ENCODE peak calls at places on chromosome 2, in eight cellular contexts. One of them, this sample, is unnamed.

GRCh38 chr2:23404426-23404825 is 19.4 kb downstream of the KLHL29 start:
- DNase-seq in suprapubic skin: no peak
- DNase-seq in Peyer's patch: no peak
- DNase-seq in esophagus squamous epithelium: no peak
- DNase-seq in ovary: peak
- DNase-seq in A549: peak
- DNase-seq in breast epithelium: no peak
- DNase-seq in tibial nerve: no peak
- DNase-seq in this sample: no peak

GRCh38 chr2:222448806-222449205 is 24.5 kb downstream of the SGPP2 start:
- DNase-seq in suprapubic skin: no peak
- DNase-seq in Peyer's patch: no peak
- DNase-seq in esophagus squamous epithelium: no peak
- DNase-seq in ovary: peak
- DNase-seq in A549: no peak
- DNase-seq in breast epithelium: no peak
- DNase-seq in tibial nerve: no peak
- DNase-seq in this sample: no peak

GRCh38 chr2:2582998-2583545 is 252.0 kb upstream of the MYT1L start:
- DNase-seq in suprapubic skin: no peak
- DNase-seq in Peyer's patch: no peak
- DNase-seq in esophagus squamous epithelium: no peak
- DNase-seq in ovary: no peak
- DNase-seq in A549: no peak
- DNase-seq in breast epithelium: no peak
- DNase-seq in tibial nerve: no peak
- DNase-seq in this sample: peak

GRCh38 chr2:121974919-121975654 is 219.6 kb downstream of the TSN start:
- DNase-seq in suprapubic skin: peak
- DNase-seq in Peyer's patch: no peak
- DNase-seq in esophagus squamous epithelium: no peak
- DNase-seq in ovary: peak
- DNase-seq in A549: peak
- DNase-seq in breast epithelium: no peak
- DNase-seq in tibial nerve: peak
- DNase-seq in this sample: no peak

GRCh38 chr2:169732583-169733358 is 861 bp upstream of the KLHL23 start:
- DNase-seq in suprapubic skin: no peak
- DNase-seq in Peyer's patch: no peak
- DNase-seq in esophagus squamous epithelium: no peak
- DNase-seq in ovary: no peak
- DNase-seq in A549: no peak
- DNase-seq in breast epithelium: no peak
- DNase-seq in tibial nerve: no peak
- DNase-seq in this sample: no peak

GRCh38 chr2:114714316-114714715 is 271.9 kb downstream of the DPP10 start:
- DNase-seq in suprapubic skin: no peak
- DNase-seq in Peyer's patch: no peak
- DNase-seq in esophagus squamous epithelium: no peak
- DNase-seq in ovary: no peak
- DNase-seq in A549: no peak
- DNase-seq in breast epithelium: no peak
- DNase-seq in tibial nerve: no peak
- DNase-seq in this sample: no peak

GRCh38 chr2:237791977-237792727 is 6.4 kb upstream of the RBM44 start:
- DNase-seq in suprapubic skin: no peak
- DNase-seq in Peyer's patch: no peak
- DNase-seq in esophagus squamous epithelium: no peak
- DNase-seq in ovary: no peak
- DNase-seq in A549: no peak
- DNase-seq in breast epithelium: no peak
- DNase-seq in tibial nerve: no peak
- DNase-seq in this sample: no peak

GRCh38 chr2:152441961-152442360 is 107.0 kb downstream of the FMNL2 start:
- DNase-seq in suprapubic skin: no peak
- DNase-seq in Peyer's patch: no peak
- DNase-seq in esophagus squamous epithelium: no peak
- DNase-seq in ovary: no peak
- DNase-seq in A549: no peak
- DNase-seq in breast epithelium: no peak
- DNase-seq in tibial nerve: no peak
- DNase-seq in this sample: no peak

GRCh38 chr2:241745276-241745675 is 10.8 kb downstream of the D2HGDH start:
- DNase-seq in suprapubic skin: no peak
- DNase-seq in Peyer's patch: no peak
- DNase-seq in esophagus squamous epithelium: no peak
- DNase-seq in ovary: no peak
- DNase-seq in A549: no peak
- DNase-seq in breast epithelium: no peak
- DNase-seq in tibial nerve: no peak
- DNase-seq in this sample: no peak

GRCh38 chr2:97851172-97851571 is 137.8 kb downstream of the ZAP70 start:
- DNase-seq in suprapubic skin: no peak
- DNase-seq in Peyer's patch: no peak
- DNase-seq in esophagus squamous epithelium: no peak
- DNase-seq in ovary: no peak
- DNase-seq in A549: no peak
- DNase-seq in breast epithelium: no peak
- DNase-seq in tibial nerve: no peak
- DNase-seq in this sample: no peak

GRCh38 chr2:173590278-173590811 is 235.7 kb downstream of the CDCA7 start:
- DNase-seq in suprapubic skin: peak
- DNase-seq in Peyer's patch: no peak
- DNase-seq in esophagus squamous epithelium: no peak
- DNase-seq in ovary: no peak
- DNase-seq in A549: peak
- DNase-seq in breast epithelium: no peak
- DNase-seq in tibial nerve: peak
- DNase-seq in this sample: peak

GRCh38 chr2:6780765-6781274 is 84.9 kb downstream of the CMPK2 start:
- DNase-seq in suprapubic skin: no peak
- DNase-seq in Peyer's patch: no peak
- DNase-seq in esophagus squamous epithelium: no peak
- DNase-seq in ovary: peak
- DNase-seq in A549: no peak
- DNase-seq in breast epithelium: no peak
- DNase-seq in tibial nerve: peak
- DNase-seq in this sample: peak

GRCh38 chr2:234919711-234920110 is 32.1 kb upstream of the SH3BP4 start:
- DNase-seq in suprapubic skin: no peak
- DNase-seq in Peyer's patch: no peak
- DNase-seq in esophagus squamous epithelium: no peak
- DNase-seq in ovary: no peak
- DNase-seq in A549: no peak
- DNase-seq in breast epithelium: no peak
- DNase-seq in tibial nerve: no peak
- DNase-seq in this sample: no peak

GRCh38 chr2:37809525-37809924 is 115.6 kb upstream of the RMDN2 start:
- DNase-seq in suprapubic skin: no peak
- DNase-seq in Peyer's patch: no peak
- DNase-seq in esophagus squamous epithelium: no peak
- DNase-seq in ovary: peak
- DNase-seq in A549: no peak
- DNase-seq in breast epithelium: no peak
- DNase-seq in tibial nerve: peak
- DNase-seq in this sample: no peak

GRCh38 chr2:232236200-232236599 is 142.4 kb upstream of the ALPP start:
- DNase-seq in suprapubic skin: no peak
- DNase-seq in Peyer's patch: no peak
- DNase-seq in esophagus squamous epithelium: no peak
- DNase-seq in ovary: no peak
- DNase-seq in A549: no peak
- DNase-seq in breast epithelium: no peak
- DNase-seq in tibial nerve: no peak
- DNase-seq in this sample: no peak

GRCh38 chr2:12317853-12318426 is 398.8 kb upstream of the TRIB2 start:
- DNase-seq in suprapubic skin: no peak
- DNase-seq in Peyer's patch: no peak
- DNase-seq in esophagus squamous epithelium: no peak
- DNase-seq in ovary: peak
- DNase-seq in A549: no peak
- DNase-seq in breast epithelium: no peak
- DNase-seq in tibial nerve: no peak
- DNase-seq in this sample: no peak

GRCh38 chr2:135916232-135916631 is 40.0 kb upstream of the MCM6 start:
- DNase-seq in suprapubic skin: no peak
- DNase-seq in Peyer's patch: no peak
- DNase-seq in esophagus squamous epithelium: no peak
- DNase-seq in ovary: no peak
- DNase-seq in A549: peak
- DNase-seq in breast epithelium: no peak
- DNase-seq in tibial nerve: peak
- DNase-seq in this sample: no peak

GRCh38 chr2:165758276-165758675 is 35.8 kb downstream of the GALNT3 start:
- DNase-seq in suprapubic skin: no peak
- DNase-seq in Peyer's patch: no peak
- DNase-seq in esophagus squamous epithelium: no peak
- DNase-seq in ovary: no peak
- DNase-seq in A549: no peak
- DNase-seq in breast epithelium: no peak
- DNase-seq in tibial nerve: no peak
- DNase-seq in this sample: no peak

GRCh38 chr2:43219383-43220228 is 6.8 kb downstream of the ZFP36L2 start:
- DNase-seq in suprapubic skin: peak
- DNase-seq in Peyer's patch: peak
- DNase-seq in esophagus squamous epithelium: peak
- DNase-seq in ovary: peak
- DNase-seq in A549: peak
- DNase-seq in breast epithelium: peak
- DNase-seq in tibial nerve: peak
- DNase-seq in this sample: peak
- TF ChIP-seq POLR2A in suprapubic skin: peak
- TF ChIP-seq POLR2A in Peyer's patch: peak
- TF ChIP-seq POLR2A in esophagus squamous epithelium: no peak
- TF ChIP-seq POLR2A in ovary: peak
- TF ChIP-seq POLR2A in A549: peak
- TF ChIP-seq POLR2A in breast epithelium: no peak
- TF ChIP-seq POLR2A in tibial nerve: no peak
- TF ChIP-seq POLR2A in this sample: no peak

DNA sequence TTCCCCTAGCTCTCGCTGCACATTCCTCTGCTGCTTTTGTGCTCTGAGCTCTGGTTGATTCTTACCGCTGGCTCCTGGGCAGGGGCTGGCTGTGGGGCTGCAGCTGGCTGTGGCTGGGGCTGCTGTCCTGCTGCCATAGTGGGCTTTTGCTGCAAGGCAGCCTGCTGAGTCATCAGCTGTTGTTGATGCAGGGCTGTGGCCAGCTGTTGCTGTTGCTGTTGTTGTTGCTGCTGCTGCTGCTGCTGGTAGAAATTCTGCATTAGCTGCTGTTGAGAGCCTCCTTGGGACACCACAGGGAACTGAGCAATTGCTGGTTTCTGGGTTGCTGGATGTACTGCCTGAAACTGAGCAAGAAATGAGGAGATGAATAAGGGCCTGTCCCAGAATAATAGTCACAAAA is 77.2 kb upstream of the NFU1 start:
- DNase-seq in suprapubic skin: no peak
- DNase-seq in Peyer's patch: no peak
- DNase-seq in esophagus squamous epithelium: no peak
- DNase-seq in ovary: peak
- DNase-seq in A549: no peak
- DNase-seq in breast epithelium: no peak
- DNase-seq in tibial nerve: no peak
- DNase-seq in this sample: no peak
- TF ChIP-seq CTCF in suprapubic skin: no peak
- TF ChIP-seq CTCF in Peyer's patch: no peak
- TF ChIP-seq CTCF in esophagus squamous epithelium: no peak
- TF ChIP-seq CTCF in ovary: no peak
- TF ChIP-seq CTCF in A549: no peak
- TF ChIP-seq CTCF in breast epithelium: no peak
- TF ChIP-seq CTCF in tibial nerve: no peak
- TF ChIP-seq CTCF in this sample: no peak

GRCh38 chr2:28752608-28752984 is 966 bp downstream of the PPP1CB start:
- DNase-seq in suprapubic skin: no peak
- DNase-seq in Peyer's patch: no peak
- DNase-seq in esophagus squamous epithelium: no peak
- DNase-seq in ovary: no peak
- DNase-seq in A549: no peak
- DNase-seq in breast epithelium: no peak
- DNase-seq in tibial nerve: no peak
- DNase-seq in this sample: no peak

GRCh38 chr2:28754321-28754720 is 2.7 kb downstream of the PPP1CB start:
- DNase-seq in suprapubic skin: no peak
- DNase-seq in Peyer's patch: no peak
- DNase-seq in esophagus squamous epithelium: no peak
- DNase-seq in ovary: no peak
- DNase-seq in A549: no peak
- DNase-seq in breast epithelium: no peak
- DNase-seq in tibial nerve: no peak
- DNase-seq in this sample: no peak

GRCh38 chr2:28751102-28751955 is at the start of gene PPP1CB:
- DNase-seq in suprapubic skin: peak
- DNase-seq in Peyer's patch: peak
- DNase-seq in esophagus squamous epithelium: peak
- DNase-seq in ovary: peak
- DNase-seq in A549: peak
- DNase-seq in breast epithelium: peak
- DNase-seq in tibial nerve: peak
- DNase-seq in this sample: peak

GRCh38 chr2:28751956-28752607 is 452 bp downstream of the PPP1CB start:
- DNase-seq in suprapubic skin: no peak
- DNase-seq in Peyer's patch: no peak
- DNase-seq in esophagus squamous epithelium: peak
- DNase-seq in ovary: peak
- DNase-seq in A549: no peak
- DNase-seq in breast epithelium: no peak
- DNase-seq in tibial nerve: no peak
- DNase-seq in this sample: no peak

DNA sequence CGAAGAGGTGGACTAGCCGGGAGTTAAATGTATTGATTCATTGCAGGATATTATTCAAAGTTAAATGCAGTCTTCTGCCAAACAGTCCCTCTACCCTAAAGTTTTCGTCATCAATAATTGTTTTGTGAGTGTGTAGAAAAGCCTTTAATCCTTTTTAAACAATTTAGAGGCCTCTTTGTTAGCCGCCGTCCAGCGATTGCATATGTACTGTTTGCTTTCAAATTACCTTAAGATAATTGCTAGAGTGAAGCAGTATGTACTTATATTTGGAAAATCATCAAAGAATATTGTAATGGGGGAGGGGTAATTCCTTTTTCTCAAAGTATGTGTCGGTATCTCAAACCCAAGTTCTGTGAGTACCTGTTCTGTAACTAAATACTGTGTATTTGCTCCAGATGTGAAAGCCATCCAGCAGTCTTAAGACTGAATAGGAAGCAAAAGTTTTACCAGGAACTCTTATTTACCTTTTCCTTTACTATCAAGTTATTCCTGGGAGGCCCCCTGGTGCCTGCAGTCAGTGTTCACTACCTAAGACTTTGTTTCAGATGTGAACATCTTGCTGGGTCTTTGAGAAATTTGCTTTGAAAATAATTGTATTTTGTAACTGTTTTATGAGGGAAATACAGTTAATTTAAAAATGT is 1.5 kb downstream of the PPP1CB start:
- DNase-seq in suprapubic skin: no peak
- DNase-seq in Peyer's patch: peak
- DNase-seq in esophagus squamous epithelium: no peak
- DNase-seq in ovary: peak
- DNase-seq in A549: peak
- DNase-seq in breast epithelium: peak
- DNase-seq in tibial nerve: peak
- DNase-seq in this sample: peak
- TF ChIP-seq POLR2A in suprapubic skin: no peak
- TF ChIP-seq POLR2A in Peyer's patch: peak
- TF ChIP-seq POLR2A in esophagus squamous epithelium: no peak
- TF ChIP-seq POLR2A in ovary: peak
- TF ChIP-seq POLR2A in A549: no peak
- TF ChIP-seq POLR2A in breast epithelium: no peak
- TF ChIP-seq POLR2A in tibial nerve: no peak
- TF ChIP-seq POLR2A in this sample: no peak

GRCh38 chr2:55175254-55176093 is 56.6 kb downstream of the CLHC1 start:
- DNase-seq in suprapubic skin: no peak
- DNase-seq in Peyer's patch: no peak
- DNase-seq in esophagus squamous epithelium: no peak
- DNase-seq in ovary: no peak
- DNase-seq in A549: peak
- DNase-seq in breast epithelium: no peak
- DNase-seq in tibial nerve: no peak
- DNase-seq in this sample: no peak
- TF ChIP-seq CTCF in suprapubic skin: peak
- TF ChIP-seq CTCF in Peyer's patch: no peak
- TF ChIP-seq CTCF in esophagus squamous epithelium: peak
- TF ChIP-seq CTCF in ovary: peak
- TF ChIP-seq CTCF in A549: peak
- TF ChIP-seq CTCF in breast epithelium: peak
- TF ChIP-seq CTCF in tibial nerve: peak
- TF ChIP-seq CTCF in this sample: no peak

This sample was measured in lower leg skin.